ENCODE peak calls at places on chromosomes 4 and X, in seven cellular contexts. W is CD8-positive, alpha-beta T cell; H is sigmoid colon; D is astrocyte of the spinal cord; I is mammary epithelial cell; A is right atrium auricular region; E is cardiac muscle cell. Y is an unnamed sample.

GRCh38 chr4:2954358-2955185 is 8.6 kb downstream of the NOP14 start:
- DNase-seq in H (no peak), W (no peak), D (no peak), I (no peak), E (no peak), A (no peak), Y (no peak)

GRCh38 chr4:2858451-2859217 is 15.0 kb downstream of the ADD1 start:
- DNase-seq in I (peak; percentile 11), W (no peak), D (no peak), E (peak; percentile 65), A (peak; percentile 77), H (no peak), Y (no peak)

GRCh38 chr4:7194251-7195137 is 2.2 kb downstream of the SORCS2 start:
- DNase-seq in A (no peak), I (no peak), D (no peak), W (no peak), E (peak; percentile 34), H (peak; percentile 66), Y (no peak)

GRCh38 chr4:48311896-48312295 is 29.4 kb upstream of the SLAIN2 start:
- DNase-seq in H (no peak), I (no peak), A (no peak), D (no peak), W (no peak), E (peak; percentile 7), Y (no peak)

GRCh38 chrX:9829308-9830267 is 43.4 kb downstream of the SHROOM2 start:
- DNase-seq in W (no peak), A (no peak), I (peak; percentile 92), D (peak; percentile 86), H (no peak), E (peak; percentile 63), Y (peak; percentile 69)

GRCh38 chr4:25658777-25659176 is 3.1 kb downstream of the SLC34A2 start:
- DNase-seq in I (no peak), H (no peak), E (no peak), W (no peak), A (no peak), D (no peak), Y (no peak)

GRCh38 chr4:22897520-22898108 is 204.9 kb downstream of the GBA3 start:
- DNase-seq in H (no peak), D (peak; percentile 33), W (no peak), A (no peak), I (peak; percentile 4), E (peak; percentile 33), Y (peak; percentile 7)

GRCh38 chrX:111652719-111653118 is 28.3 kb upstream of the ALG13 start:
- DNase-seq in W (no peak), D (no peak), E (no peak), I (no peak), A (no peak), H (no peak), Y (no peak)

GRCh38 chr4:121693450-121693849 is 3.3 kb downstream of the ANXA5 start:
- DNase-seq in A (no peak), D (no peak), I (no peak), W (no peak), E (no peak), H (no peak), Y (no peak)
- H3K4me3 ChIP-seq in A (no peak overlapping the region), D (peak overlapping the region; percentile 20), I (no peak overlapping the region), W (no peak overlapping the region), E (no peak overlapping the region), H (no peak overlapping the region), Y (peak overlapping the region; percentile 23)

DNA sequence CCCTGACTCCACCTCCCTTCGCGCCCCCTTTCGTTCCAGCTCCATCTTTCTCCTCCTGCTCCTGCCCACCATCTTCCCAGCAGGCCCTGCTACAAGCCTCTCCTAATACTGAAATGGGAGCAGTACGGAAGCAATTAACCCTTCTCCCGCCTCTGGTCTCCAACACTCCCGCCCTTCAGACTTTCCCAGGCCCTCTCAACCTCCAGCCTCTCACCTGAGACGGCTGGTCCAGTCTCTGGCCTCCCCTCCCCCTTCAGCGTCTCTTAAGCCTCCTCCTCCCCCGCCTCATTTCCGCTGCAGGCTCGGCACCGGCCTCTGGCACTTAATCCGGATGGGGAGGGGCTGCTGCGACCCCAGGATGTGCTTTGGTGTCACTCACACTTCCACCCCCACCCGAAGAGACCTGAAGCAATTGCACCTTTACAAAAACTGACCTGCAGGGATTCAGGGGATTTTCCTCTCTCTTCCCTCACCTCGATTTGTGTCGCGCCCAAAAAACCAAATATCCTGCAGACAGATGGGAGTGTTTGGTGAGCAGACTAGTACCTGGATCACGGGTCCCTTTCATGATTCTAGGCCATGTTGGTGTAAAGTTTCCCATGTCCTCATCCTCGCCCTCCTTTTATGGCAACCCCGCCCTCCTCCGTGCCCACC is 657 bp downstream of the TCEAL8 start:
- DNase-seq in E (peak; percentile 43), I (peak; percentile 51), W (no peak), D (peak; percentile 40), A (no peak), H (peak; percentile 74), Y (peak; percentile 34)
- TF ChIP-seq CTCF in E (no peak), I (no peak), W (no peak), D (no peak), A (no peak), H (no peak), Y (no peak)

GRCh38 chr4:57048590-57049304 is 61.4 kb downstream of the IGFBP7 start:
- DNase-seq in E (no peak), I (peak; percentile 60), D (no peak), H (no peak), A (no peak), W (no peak), Y (no peak)

GRCh38 chr4:57043304-57044251 is 64.9 kb downstream of the POLR2B start:
- DNase-seq in I (no peak), E (peak; percentile 91), W (no peak), D (peak; percentile 93), A (no peak), H (no peak), Y (no peak)

GRCh38 chr4:57044279-57044678 is 65.6 kb downstream of the POLR2B start:
- DNase-seq in D (no peak), H (no peak), A (no peak), W (no peak), I (no peak), E (no peak), Y (no peak)

GRCh38 chr4:57040510-57040909 is 61.8 kb downstream of the POLR2B start:
- DNase-seq in E (no peak), D (no peak), W (no peak), I (no peak), H (no peak), A (no peak), Y (no peak)

GRCh38 chr4:57044996-57045395 is 65.2 kb downstream of the IGFBP7 start:
- DNase-seq in E (peak; percentile 50), H (no peak), D (peak; percentile 73), I (no peak), A (no peak), W (no peak), Y (peak; percentile 83)
- H3K4me3 ChIP-seq in E (no peak overlapping the region), H (no peak overlapping the region), D (no peak overlapping the region), I (no peak overlapping the region), A (no peak overlapping the region), W (no peak overlapping the region), Y (no peak overlapping the region)

GRCh38 chrX:103687073-103687695 is 685 bp upstream of the MORF4L2 start:
- DNase-seq in E (peak; percentile 88), W (peak; percentile 77), H (peak; percentile 95), A (peak; percentile 86), I (no peak), D (no peak), Y (peak; percentile 31)
- TF ChIP-seq CTCF in E (peak; percentile 49), W (no peak), H (peak; percentile 63), A (no peak), I (peak; percentile 54), D (peak; percentile 28), Y (peak; percentile 33)

Y was measured in retinal pigment epithelial cell.